ENCODE peak calls at places on chromosomes 3 and 15, in eight cellular contexts. P is right atrium auricular region, N is amniotic stem cell, Y is neural crest cell, K is KG1, W is T-cell, E is EH, Q is NCI-H2081. O is an unnamed sample.

GRCh38 chr3:195005759-195006555 is 265.0 kb downstream of the XXYLT1 start:
- DNase-seq in Y (no peak), N (no peak), Q (no peak), W (no peak), P (no peak), E (no peak), K (no peak), O (no peak)

GRCh38 chr15:86163771-86164170 is 84.1 kb downstream of the AGBL1 start:
- DNase-seq in E (no peak), K (no peak), N (no peak), Q (no peak), W (no peak), P (no peak), Y (no peak), O (no peak)

GRCh38 chr3:134807189-134807588 is 12.1 kb downstream of the EPHB1 start:
- DNase-seq in E (no peak), Q (no peak), K (no peak), N (no peak), W (no peak), Y (no peak), P (peak; percentile 18), O (no peak)

GRCh38 chr15:57340673-57341259 is 35.5 kb upstream of the CGNL1 start:
- DNase-seq in Q (peak; percentile 48), Y (peak; percentile 46), P (no peak), E (peak; percentile 66), K (peak; percentile 44), W (no peak), N (peak; percentile 25), O (peak; percentile 46)

GRCh38 chr3:43013743-43014155 is 34.6 kb downstream of the GASK1A start:
- DNase-seq in Q (no peak), W (peak; percentile 48), P (no peak), N (no peak), Y (no peak), E (no peak), K (no peak), O (no peak)

GRCh38 chr3:193943200-193943599 is 192.7 kb upstream of the HES1 start:
- DNase-seq in P (no peak), Y (peak; percentile 9), E (no peak), K (no peak), N (no peak), Q (peak; percentile 13), W (no peak), O (no peak)

GRCh38 chr15:63362196-63362595 is 19.4 kb downstream of the CA12 start:
- DNase-seq in E (peak; percentile 15), K (no peak), Q (no peak), P (no peak), Y (no peak), N (no peak), W (no peak), O (no peak)

GRCh38 chr15:101320501-101321052 is 25.5 kb upstream of the SNRPA1 start:
- DNase-seq in K (peak; percentile 50), Q (no peak), P (peak; percentile 74), N (no peak), Y (no peak), W (peak; percentile 63), E (no peak), O (peak; percentile 94)

GRCh38 chr3:36763850-36764703 is at the start of gene DCLK3:
- DNase-seq in K (no peak), Q (peak; percentile 39), P (no peak), W (no peak), E (no peak), N (no peak), Y (peak; percentile 16), O (no peak)

GRCh38 chr3:192929755-192930491 is 12.3 kb upstream of the MB21D2 start:
- DNase-seq in E (peak; percentile 82), N (no peak), W (no peak), P (no peak), Y (no peak), Q (no peak), K (no peak), O (no peak)

GRCh38 chr3:9402410-9403228 is 5.2 kb downstream of the SETD5 start:
- DNase-seq in E (no peak), W (no peak), Q (peak; percentile 76), Y (peak; percentile 69), P (no peak), N (no peak), K (no peak), O (no peak)

GRCh38 chr3:142931222-142931621 is 32.3 kb downstream of the PAQR9 start:
- DNase-seq in P (no peak), W (no peak), E (no peak), Q (no peak), Y (no peak), K (no peak), N (no peak), O (no peak)

GRCh38 chr3:5791558-5791957 is 604.1 kb downstream of the EDEM1 start:
- DNase-seq in E (no peak), Q (no peak), P (no peak), N (no peak), W (no peak), Y (no peak), K (no peak), O (no peak)

GRCh38 chr3:33791477-33792166 is 6.8 kb upstream of the PDCD6IP start:
- DNase-seq in Y (no peak), E (no peak), P (no peak), N (no peak), Q (no peak), W (no peak), K (peak; percentile 37), O (peak; percentile 97)

GRCh38 chr3:169657351-169658124 is 6.0 kb downstream of the MECOM start:
- DNase-seq in K (no peak), E (no peak), W (no peak), N (no peak), Q (peak; percentile 88), Y (no peak), P (no peak), O (no peak)

GRCh38 chr3:177914224-177914623 is 622.0 kb upstream of the KCNMB2 start:
- DNase-seq in P (no peak), Q (no peak), N (no peak), Y (no peak), E (no peak), K (no peak), W (no peak), O (no peak)

GRCh38 chr3:27847697-27848096 is 125.6 kb upstream of the EOMES start:
- DNase-seq in K (no peak), W (no peak), P (no peak), Q (no peak), N (no peak), Y (no peak), E (no peak), O (no peak)

GRCh38 chr3:155619118-155619915 is 125.6 kb downstream of the PLCH1 start:
- DNase-seq in N (no peak), Y (no peak), K (no peak), W (no peak), E (no peak), P (no peak), Q (no peak), O (no peak)

GRCh38 chr3:99286266-99286845 is 352.0 kb upstream of the COL8A1 start:
- DNase-seq in E (peak; percentile 41), W (no peak), N (no peak), Y (no peak), Q (no peak), P (no peak), K (no peak), O (no peak)

GRCh38 chr15:65208656-65209055 is 2.6 kb downstream of the CILP start:
- DNase-seq in Y (no peak), K (no peak), P (no peak), E (no peak), W (no peak), Q (no peak), N (no peak), O (no peak)

GRCh38 chr15:83210619-83211018 is 3.0 kb upstream of the HDGFL3 start:
- DNase-seq in Q (peak; percentile 67), N (no peak), E (peak; percentile 10), P (no peak), W (no peak), Y (no peak), K (no peak), O (no peak)

GRCh38 chr3:181561130-181561529 is 150.6 kb upstream of the SOX2 start:
- DNase-seq in Q (peak; percentile 85), P (no peak), K (no peak), Y (no peak), W (no peak), N (no peak), E (no peak), O (no peak)

GRCh38 chr3:11637901-11638668 is 5.6 kb downstream of the VGLL4 start:
- DNase-seq in N (no peak), K (no peak), Y (no peak), W (no peak), Q (no peak), P (no peak), E (peak; percentile 94), O (no peak)

GRCh38 chr15:59976480-59976879 is 27.6 kb upstream of the FOXB1 start:
- DNase-seq in E (no peak), P (no peak), K (peak; percentile 68), Y (no peak), W (peak; percentile 59), N (no peak), Q (no peak), O (peak; percentile 95)

GRCh38 chr15:80207887-80208286 is 44.1 kb downstream of the CTXND1 start:
- DNase-seq in Y (no peak), K (no peak), E (peak; percentile 13), Q (no peak), P (no peak), N (no peak), W (no peak), O (no peak)

GRCh38 chr15:31265090-31265870 is 61.4 kb upstream of the KLF13 start:
- DNase-seq in W (no peak), N (no peak), P (peak; percentile 54), K (no peak), E (no peak), Q (peak; percentile 45), Y (no peak), O (no peak)

GRCh38 chr3:32866533-32866932 is 48.7 kb downstream of the TRIM71 start:
- DNase-seq in N (no peak), Y (no peak), K (no peak), P (no peak), W (no peak), E (no peak), Q (no peak), O (no peak)

GRCh38 chr3:65793495-65794200 is 245.1 kb downstream of the MAGI1 start:
- DNase-seq in P (no peak), K (no peak), E (peak; percentile 26), Q (no peak), Y (no peak), N (no peak), W (no peak), O (no peak)

GRCh38 chr15:39553947-39554731 is 26.7 kb upstream of the THBS1 start:
- DNase-seq in Q (peak; percentile 81), K (no peak), N (no peak), W (no peak), P (no peak), E (no peak), Y (no peak), O (no peak)

GRCh38 chr15:82882250-82882928 is 70.1 kb downstream of the HOMER2 start:
- DNase-seq in Q (no peak), Y (no peak), N (no peak), E (no peak), W (no peak), P (no peak), K (no peak), O (no peak)

GRCh38 chr3:146390006-146390772 is 79.2 kb downstream of the PLSCR2 start:
- DNase-seq in Q (no peak), P (no peak), N (no peak), K (no peak), E (no peak), Y (no peak), W (no peak), O (no peak)

GRCh38 chr15:92979011-92979701 is 79.0 kb downstream of the CHD2 start:
- DNase-seq in N (no peak), Q (no peak), W (no peak), E (no peak), P (no peak), K (no peak), Y (no peak), O (no peak)

GRCh38 chr3:86837871-86838270 is 153.1 kb downstream of the VGLL3 start:
- DNase-seq in K (no peak), E (peak; percentile 12), Y (no peak), Q (no peak), P (no peak), N (no peak), W (no peak), O (no peak)

GRCh38 chr3:81726132-81726531 is 35.3 kb downstream of the GBE1 start:
- DNase-seq in E (peak; percentile 81), Y (no peak), P (no peak), N (no peak), Q (no peak), K (no peak), W (no peak), O (no peak)

O was measured in AML-193.